ENCODE peak calls at places on chromosome 21, in nine cellular contexts. One of them, this sample, is unnamed.

GRCh38 chr21:18529253-18529652 is 125.7 kb upstream of the TMPRSS15 start:
- DNase-seq in IMR-90: no peak
- DNase-seq in breast epithelium: no peak
- DNase-seq in gastrocnemius medialis: no peak
- DNase-seq in body of pancreas: no peak
- DNase-seq in HCT116: no peak
- DNase-seq in GM12891: no peak
- DNase-seq in ovary: no peak
- DNase-seq in heart left ventricle: no peak
- DNase-seq in this sample: no peak

GRCh38 chr21:34360488-34361241 is 3.1 kb upstream of the KCNE2 start:
- DNase-seq in ovary: no peak
- DNase-seq in breast epithelium: no peak
- DNase-seq in IMR-90: no peak
- DNase-seq in body of pancreas: peak
- DNase-seq in HCT116: no peak
- DNase-seq in heart left ventricle: no peak
- DNase-seq in GM12891: no peak
- DNase-seq in gastrocnemius medialis: no peak
- DNase-seq in this sample: no peak

GRCh38 chr21:33067457-33067856 is 2.5 kb upstream of the OLIG1 start:
- DNase-seq in gastrocnemius medialis: no peak
- DNase-seq in heart left ventricle: no peak
- DNase-seq in ovary: no peak
- DNase-seq in IMR-90: no peak
- DNase-seq in GM12891: no peak
- DNase-seq in HCT116: no peak
- DNase-seq in breast epithelium: no peak
- DNase-seq in body of pancreas: no peak
- DNase-seq in this sample: no peak

GRCh38 chr21:43210454-43211084 is 41.8 kb downstream of the CRYAA start:
- DNase-seq in body of pancreas: peak
- DNase-seq in GM12891: no peak
- DNase-seq in breast epithelium: peak
- DNase-seq in ovary: no peak
- DNase-seq in HCT116: no peak
- DNase-seq in IMR-90: no peak
- DNase-seq in gastrocnemius medialis: peak
- DNase-seq in heart left ventricle: peak
- DNase-seq in this sample: peak

GRCh38 chr21:38181101-38181500 is 75.7 kb upstream of the KCNJ15 start:
- DNase-seq in HCT116: no peak
- DNase-seq in IMR-90: no peak
- DNase-seq in breast epithelium: no peak
- DNase-seq in ovary: no peak
- DNase-seq in heart left ventricle: no peak
- DNase-seq in body of pancreas: no peak
- DNase-seq in gastrocnemius medialis: no peak
- DNase-seq in GM12891: no peak
- DNase-seq in this sample: no peak

GRCh38 chr21:23936224-23936623 is 1671.1 kb downstream of the MRPL39 start:
- DNase-seq in gastrocnemius medialis: no peak
- DNase-seq in GM12891: peak
- DNase-seq in body of pancreas: no peak
- DNase-seq in HCT116: no peak
- DNase-seq in heart left ventricle: no peak
- DNase-seq in IMR-90: peak
- DNase-seq in breast epithelium: no peak
- DNase-seq in ovary: no peak
- DNase-seq in this sample: no peak

GRCh38 chr21:36159356-36159921 is 2.8 kb downstream of the DOP1B start:
- DNase-seq in breast epithelium: no peak
- DNase-seq in ovary: no peak
- DNase-seq in heart left ventricle: no peak
- DNase-seq in HCT116: no peak
- DNase-seq in GM12891: no peak
- DNase-seq in gastrocnemius medialis: no peak
- DNase-seq in IMR-90: no peak
- DNase-seq in body of pancreas: no peak
- DNase-seq in this sample: no peak

GRCh38 chr21:20720623-20721022 is 277.6 kb upstream of the NCAM2 start:
- DNase-seq in breast epithelium: no peak
- DNase-seq in body of pancreas: no peak
- DNase-seq in heart left ventricle: no peak
- DNase-seq in ovary: no peak
- DNase-seq in IMR-90: no peak
- DNase-seq in HCT116: no peak
- DNase-seq in GM12891: no peak
- DNase-seq in gastrocnemius medialis: no peak
- DNase-seq in this sample: no peak

DNA sequence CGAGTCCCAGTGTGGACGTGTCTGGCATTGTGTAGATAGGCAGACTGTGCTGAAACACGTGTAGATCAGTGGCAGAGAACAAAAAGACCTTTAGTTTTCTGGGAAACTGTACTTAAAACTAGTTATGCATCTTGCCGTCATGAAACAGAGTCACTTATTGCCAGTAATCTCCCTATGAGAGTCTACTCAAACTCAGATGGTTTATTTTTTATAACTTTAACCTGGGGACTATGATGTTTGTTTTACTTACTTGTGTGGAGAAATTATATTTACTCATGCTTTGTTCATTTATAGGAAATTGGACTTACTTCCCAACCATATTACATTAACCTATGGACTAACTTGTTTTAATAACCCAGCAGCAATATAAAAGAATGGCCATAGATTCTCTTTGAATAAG is 54.1 kb upstream of the ABCG1 start:
- DNase-seq in HCT116: no peak
- DNase-seq in body of pancreas: no peak
- DNase-seq in heart left ventricle: no peak
- DNase-seq in gastrocnemius medialis: no peak
- DNase-seq in GM12891: no peak
- DNase-seq in IMR-90: no peak
- DNase-seq in breast epithelium: no peak
- DNase-seq in ovary: no peak
- DNase-seq in this sample: no peak
- TF ChIP-seq POLR2A in HCT116: no peak
- TF ChIP-seq POLR2A in body of pancreas: no peak
- TF ChIP-seq POLR2A in heart left ventricle: no peak
- TF ChIP-seq POLR2A in gastrocnemius medialis: no peak
- TF ChIP-seq POLR2A in GM12891: no peak
- TF ChIP-seq POLR2A in IMR-90: no peak
- TF ChIP-seq POLR2A in breast epithelium: no peak
- TF ChIP-seq POLR2A in ovary: no peak
- TF ChIP-seq POLR2A in this sample: no peak

GRCh38 chr21:44875341-44875740 is 1.9 kb upstream of the PTTG1IP start:
- DNase-seq in ovary: no peak
- DNase-seq in IMR-90: peak
- DNase-seq in GM12891: no peak
- DNase-seq in breast epithelium: no peak
- DNase-seq in body of pancreas: no peak
- DNase-seq in heart left ventricle: no peak
- DNase-seq in HCT116: no peak
- DNase-seq in gastrocnemius medialis: no peak
- DNase-seq in this sample: no peak

GRCh38 chr21:44873356-44874239 is at the start of gene PTTG1IP:
- DNase-seq in GM12891: peak
- DNase-seq in breast epithelium: peak
- DNase-seq in HCT116: peak
- DNase-seq in heart left ventricle: peak
- DNase-seq in IMR-90: peak
- DNase-seq in body of pancreas: peak
- DNase-seq in gastrocnemius medialis: peak
- DNase-seq in ovary: peak
- DNase-seq in this sample: peak

GRCh38 chr21:44872568-44873355 is 728 bp downstream of the PTTG1IP start:
- DNase-seq in IMR-90: peak
- DNase-seq in ovary: peak
- DNase-seq in breast epithelium: peak
- DNase-seq in gastrocnemius medialis: peak
- DNase-seq in HCT116: no peak
- DNase-seq in GM12891: no peak
- DNase-seq in heart left ventricle: peak
- DNase-seq in body of pancreas: no peak
- DNase-seq in this sample: no peak

GRCh38 chr21:44874240-44874496 is 678 bp upstream of the PTTG1IP start:
- DNase-seq in body of pancreas: no peak
- DNase-seq in HCT116: no peak
- DNase-seq in heart left ventricle: no peak
- DNase-seq in ovary: no peak
- DNase-seq in IMR-90: no peak
- DNase-seq in GM12891: no peak
- DNase-seq in breast epithelium: no peak
- DNase-seq in gastrocnemius medialis: no peak
- DNase-seq in this sample: no peak

DNA sequence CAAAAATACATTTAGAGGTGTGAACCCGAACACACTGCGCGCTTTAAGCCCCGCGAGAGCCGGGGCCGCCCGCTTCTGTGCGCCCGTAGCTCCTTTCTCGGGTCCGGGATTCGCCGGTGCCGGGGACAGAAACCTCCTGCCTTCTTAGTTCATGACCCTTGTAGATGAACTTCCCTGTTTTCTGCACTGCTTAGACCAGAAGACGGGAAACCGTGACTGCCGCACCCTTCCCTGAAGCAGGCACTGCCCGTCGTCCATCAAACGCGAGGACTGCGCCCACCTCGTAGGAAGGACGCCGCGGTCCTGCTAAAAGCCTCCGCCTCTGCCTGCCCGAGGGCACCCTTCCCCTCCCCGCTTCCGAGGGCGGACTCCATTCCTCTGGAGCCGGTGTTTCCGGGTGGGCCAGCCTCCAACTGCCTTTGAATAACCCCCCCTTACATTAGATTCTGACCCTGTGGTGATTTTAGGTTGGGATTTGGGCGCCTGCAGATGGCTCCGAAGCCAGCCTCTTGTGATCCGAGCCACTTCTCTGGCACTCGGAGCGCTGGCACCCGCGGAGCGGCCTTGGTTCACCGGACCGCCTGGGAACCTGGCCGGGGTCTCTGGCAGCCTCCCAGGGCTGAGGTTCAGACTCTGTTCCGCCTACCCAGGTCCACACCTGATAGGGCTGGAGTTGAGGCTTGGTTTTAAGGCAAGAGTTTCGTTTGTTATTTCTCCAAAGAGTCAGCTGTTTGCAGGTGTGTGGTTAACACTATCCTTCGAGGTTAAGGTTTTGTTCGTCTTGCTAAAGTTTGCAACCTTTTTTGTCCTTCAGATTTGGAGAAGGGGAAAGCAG is 1.2 kb upstream of the PTTG1IP start:
- DNase-seq in body of pancreas: peak
- DNase-seq in HCT116: no peak
- DNase-seq in breast epithelium: peak
- DNase-seq in ovary: peak
- DNase-seq in IMR-90: no peak
- DNase-seq in GM12891: no peak
- DNase-seq in gastrocnemius medialis: peak
- DNase-seq in heart left ventricle: peak
- DNase-seq in this sample: peak
- TF ChIP-seq POLR2A in body of pancreas: peak
- TF ChIP-seq POLR2A in HCT116: no peak
- TF ChIP-seq POLR2A in breast epithelium: no peak
- TF ChIP-seq POLR2A in ovary: no peak
- TF ChIP-seq POLR2A in IMR-90: no peak
- TF ChIP-seq POLR2A in GM12891: no peak
- TF ChIP-seq POLR2A in gastrocnemius medialis: no peak
- TF ChIP-seq POLR2A in heart left ventricle: peak
- TF ChIP-seq POLR2A in this sample: no peak

GRCh38 chr21:14383596-14384210 is 757 bp upstream of the HSPA13 start:
- DNase-seq in ovary: no peak
- DNase-seq in HCT116: no peak
- DNase-seq in IMR-90: peak
- DNase-seq in gastrocnemius medialis: no peak
- DNase-seq in GM12891: no peak
- DNase-seq in heart left ventricle: peak
- DNase-seq in body of pancreas: no peak
- DNase-seq in breast epithelium: no peak
- DNase-seq in this sample: no peak

GRCh38 chr21:14382486-14382834 is 486 bp downstream of the HSPA13 start:
- DNase-seq in GM12891: no peak
- DNase-seq in body of pancreas: peak
- DNase-seq in breast epithelium: no peak
- DNase-seq in heart left ventricle: peak
- DNase-seq in ovary: no peak
- DNase-seq in HCT116: no peak
- DNase-seq in IMR-90: peak
- DNase-seq in gastrocnemius medialis: peak
- DNase-seq in this sample: peak

GRCh38 chr21:14384453-14384852 is 1.5 kb upstream of the HSPA13 start:
- DNase-seq in IMR-90: no peak
- DNase-seq in gastrocnemius medialis: no peak
- DNase-seq in heart left ventricle: no peak
- DNase-seq in HCT116: no peak
- DNase-seq in body of pancreas: no peak
- DNase-seq in ovary: no peak
- DNase-seq in breast epithelium: no peak
- DNase-seq in GM12891: no peak
- DNase-seq in this sample: no peak

GRCh38 chr21:14388282-14388681 is 5.3 kb upstream of the HSPA13 start:
- DNase-seq in gastrocnemius medialis: no peak
- DNase-seq in GM12891: no peak
- DNase-seq in heart left ventricle: no peak
- DNase-seq in breast epithelium: no peak
- DNase-seq in ovary: no peak
- DNase-seq in IMR-90: no peak
- DNase-seq in HCT116: no peak
- DNase-seq in body of pancreas: no peak
- DNase-seq in this sample: no peak

DNA sequence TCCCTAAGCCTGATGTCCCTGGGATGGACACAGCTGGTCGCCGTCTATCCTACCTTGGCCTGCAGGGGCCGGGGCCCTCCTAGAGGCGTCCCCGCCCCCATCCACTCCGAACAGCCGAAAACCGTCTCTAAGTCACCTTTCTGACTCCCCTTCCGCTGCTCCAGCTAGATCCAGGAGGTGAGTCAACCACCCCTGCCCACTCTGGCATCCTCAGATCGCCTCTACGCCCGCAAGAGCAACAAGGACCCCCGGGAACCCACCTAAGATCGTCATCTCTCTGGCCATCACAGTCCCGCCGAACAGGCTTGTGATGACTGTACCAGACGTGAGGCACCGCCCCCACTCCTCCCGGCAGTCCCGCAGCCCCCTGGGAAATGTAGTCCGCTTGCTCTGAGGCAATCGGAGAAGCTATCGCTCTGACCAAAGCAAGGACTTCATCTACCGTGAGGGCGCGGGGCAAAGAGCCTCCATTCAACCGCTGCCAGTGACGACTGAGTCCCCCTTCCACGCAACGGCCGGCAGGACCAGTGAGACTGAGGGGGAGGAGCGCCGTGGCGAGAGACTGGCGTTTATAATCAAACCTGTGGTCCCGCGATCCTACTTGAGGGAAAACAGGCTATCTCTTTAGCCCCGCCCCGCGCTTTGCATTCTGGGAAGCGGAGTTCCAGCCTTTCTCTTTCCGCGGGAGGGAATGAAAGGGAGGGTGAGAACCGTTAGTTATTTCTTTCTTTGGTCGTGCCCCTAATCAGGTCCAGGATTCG is at the start of gene HSPA13:
- DNase-seq in ovary: peak
- DNase-seq in GM12891: peak
- DNase-seq in IMR-90: peak
- DNase-seq in body of pancreas: peak
- DNase-seq in gastrocnemius medialis: peak
- DNase-seq in breast epithelium: peak
- DNase-seq in HCT116: peak
- DNase-seq in heart left ventricle: peak
- DNase-seq in this sample: peak
- TF ChIP-seq POLR2A in ovary: peak
- TF ChIP-seq POLR2A in GM12891: peak
- TF ChIP-seq POLR2A in IMR-90: peak
- TF ChIP-seq POLR2A in body of pancreas: peak
- TF ChIP-seq POLR2A in gastrocnemius medialis: peak
- TF ChIP-seq POLR2A in breast epithelium: peak
- TF ChIP-seq POLR2A in HCT116: peak
- TF ChIP-seq POLR2A in heart left ventricle: peak
- TF ChIP-seq POLR2A in this sample: no peak

DNA sequence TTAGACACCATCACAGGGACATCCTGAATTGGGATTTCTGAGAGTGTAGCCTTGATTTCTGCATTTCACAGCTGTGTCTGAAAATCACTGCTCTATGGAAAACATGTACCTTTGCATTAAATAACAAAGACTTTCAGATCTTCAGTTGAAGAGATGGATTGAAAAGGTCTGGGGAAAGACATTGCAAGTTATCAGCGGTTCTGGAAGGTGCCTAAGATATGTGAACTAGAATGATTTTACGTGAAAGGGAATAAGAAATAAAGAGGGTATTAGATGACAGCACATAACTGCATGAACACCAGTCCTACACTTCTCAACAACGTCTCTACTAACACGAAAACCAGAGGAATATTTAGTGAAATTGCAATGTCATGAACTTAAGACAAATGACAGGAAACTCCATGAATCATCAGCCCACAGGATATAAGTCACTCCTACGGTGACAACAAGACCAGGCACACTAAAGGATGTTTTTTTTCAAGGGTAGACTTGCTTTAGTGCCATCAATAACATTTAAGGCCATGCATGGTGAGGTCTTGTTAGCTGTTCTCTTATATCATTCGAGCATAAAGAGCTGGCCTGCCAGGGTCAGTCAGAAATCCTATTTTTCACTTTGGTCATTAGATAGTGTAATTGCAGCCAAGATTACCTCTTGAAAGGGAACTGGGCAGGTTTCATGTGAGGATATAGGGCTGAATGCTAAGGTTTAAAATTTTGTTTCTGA is 283.1 kb downstream of the GRIK1 start:
- DNase-seq in HCT116: no peak
- DNase-seq in breast epithelium: no peak
- DNase-seq in ovary: no peak
- DNase-seq in GM12891: no peak
- DNase-seq in IMR-90: peak
- DNase-seq in body of pancreas: no peak
- DNase-seq in heart left ventricle: no peak
- DNase-seq in gastrocnemius medialis: no peak
- DNase-seq in this sample: no peak
- TF ChIP-seq POLR2A in HCT116: no peak
- TF ChIP-seq POLR2A in breast epithelium: no peak
- TF ChIP-seq POLR2A in ovary: no peak
- TF ChIP-seq POLR2A in GM12891: no peak
- TF ChIP-seq POLR2A in IMR-90: no peak
- TF ChIP-seq POLR2A in body of pancreas: no peak
- TF ChIP-seq POLR2A in heart left ventricle: no peak
- TF ChIP-seq POLR2A in gastrocnemius medialis: no peak
- TF ChIP-seq POLR2A in this sample: no peak